ENCODE peak calls at places on chromosomes 13 and 19, in nine cellular contexts. V is fibroblast of mammary gland, K is thoracic aorta, G is astrocyte of the spinal cord, L is lower leg skin, J is ovary, D is upper lobe of right lung, E is uterus, C is IMR-90. Z is an unnamed sample.

GRCh38 chr13:113169277-113170272 is 11.1 kb downstream of the PROZ start:
- DNase-seq in V (no peak), K (no peak), G (no peak), L (no peak), J (no peak), D (no peak), E (no peak), C (no peak), Z (no peak)

GRCh38 chr19:34645551-34645950 is 31.4 kb downstream of the SCGB2B2 start:
- DNase-seq in V (no peak), K (no peak), G (no peak), L (no peak), J (no peak), D (no peak), E (no peak), C (no peak), Z (peak; percentile 5)

GRCh38 chr19:13849277-13849676 is 27.7 kb upstream of the NANOS3 start:
- DNase-seq in V (no peak), K (no peak), G (no peak), L (no peak), J (peak; percentile 54), D (no peak), E (peak; percentile 45), C (no peak), Z (no peak)

GRCh38 chr13:28553971-28554370 is 59.0 kb upstream of the FLT1 start:
- DNase-seq in V (no peak), K (no peak), G (no peak), L (no peak), J (no peak), D (no peak), E (no peak), C (no peak), Z (no peak)

GRCh38 chr19:18379803-18380747 is 5.9 kb upstream of the GDF15 start:
- DNase-seq in V (peak; percentile 98), K (peak; percentile 86), G (peak; percentile 82), L (peak; percentile 91), J (peak; percentile 91), D (peak; percentile 88), E (peak; percentile 99), C (peak; percentile 96), Z (peak; percentile 83)

GRCh38 chr13:48504606-48505369 is 28.1 kb downstream of the RCBTB2 start:
- DNase-seq in V (no peak), K (no peak), G (no peak), L (no peak), J (no peak), D (no peak), E (no peak), C (no peak), Z (no peak)

GRCh38 chr13:84563611-84564010 is 681.3 kb upstream of the SLITRK1 start:
- DNase-seq in V (no peak), K (no peak), G (no peak), L (no peak), J (no peak), D (no peak), E (no peak), C (no peak), Z (no peak)

GRCh38 chr13:58704953-58705352 is 1073.4 kb downstream of the PCDH17 start:
- DNase-seq in V (no peak), K (no peak), G (no peak), L (no peak), J (no peak), D (no peak), E (no peak), C (no peak), Z (no peak)

GRCh38 chr19:45464274-45464673 is 3.5 kb upstream of the FOSB start:
- DNase-seq in V (no peak), K (no peak), G (no peak), L (no peak), J (no peak), D (no peak), E (no peak), C (no peak), Z (no peak)

GRCh38 chr19:15432629-15433518 is 14.1 kb upstream of the AKAP8L start:
- DNase-seq in V (peak; percentile 83), K (peak; percentile 45), G (peak; percentile 89), L (peak; percentile 80), J (peak; percentile 89), D (peak; percentile 97), E (peak; percentile 82), C (peak; percentile 87), Z (peak; percentile 92)
- TF ChIP-seq CTCF in V (no peak), K (no peak), G (no peak), L (no peak), J (no peak), D (no peak), E (peak; percentile 15), C (no peak), Z (no peak)

GRCh38 chr13:109541081-109541480 is 245.3 kb downstream of the IRS2 start:
- DNase-seq in V (no peak), K (no peak), G (no peak), L (no peak), J (no peak), D (no peak), E (no peak), C (no peak), Z (peak; percentile 3)
- TF ChIP-seq CTCF in V (no peak), K (no peak), G (no peak), L (no peak), J (no peak), D (no peak), E (no peak), C (no peak), Z (no peak)

GRCh38 chr19:50801107-50801506 is 10.9 kb downstream of the ACP4 start:
- DNase-seq in V (no peak), K (no peak), G (no peak), L (no peak), J (no peak), D (no peak), E (no peak), C (no peak), Z (no peak)

GRCh38 chr19:50808856-50809255 is 14.7 kb downstream of the KLK1 start:
- DNase-seq in V (no peak), K (no peak), G (no peak), L (no peak), J (no peak), D (no peak), E (no peak), C (no peak), Z (no peak)

GRCh38 chr19:50803633-50804419 is 13.6 kb downstream of the ACP4 start:
- DNase-seq in V (peak; percentile 10), K (no peak), G (no peak), L (no peak), J (no peak), D (no peak), E (no peak), C (no peak), Z (peak; percentile 18)

GRCh38 chr19:50798943-50799851 is 9.0 kb downstream of the ACP4 start:
- DNase-seq in V (no peak), K (no peak), G (no peak), L (no peak), J (no peak), D (peak; percentile 57), E (no peak), C (no peak), Z (no peak)

GRCh38 chr19:50804420-50805272 is 14.4 kb downstream of the ACP4 start:
- DNase-seq in V (peak; percentile 98), K (peak; percentile 95), G (peak; percentile 99), L (peak; percentile 99), J (peak; percentile 99), D (peak; percentile 99), E (peak; percentile 98), C (peak; percentile 99), Z (peak; percentile 99)
- TF ChIP-seq CTCF in V (no peak), K (no peak), G (no peak), L (no peak), J (no peak), D (no peak), E (no peak), C (no peak), Z (no peak)

DNA sequence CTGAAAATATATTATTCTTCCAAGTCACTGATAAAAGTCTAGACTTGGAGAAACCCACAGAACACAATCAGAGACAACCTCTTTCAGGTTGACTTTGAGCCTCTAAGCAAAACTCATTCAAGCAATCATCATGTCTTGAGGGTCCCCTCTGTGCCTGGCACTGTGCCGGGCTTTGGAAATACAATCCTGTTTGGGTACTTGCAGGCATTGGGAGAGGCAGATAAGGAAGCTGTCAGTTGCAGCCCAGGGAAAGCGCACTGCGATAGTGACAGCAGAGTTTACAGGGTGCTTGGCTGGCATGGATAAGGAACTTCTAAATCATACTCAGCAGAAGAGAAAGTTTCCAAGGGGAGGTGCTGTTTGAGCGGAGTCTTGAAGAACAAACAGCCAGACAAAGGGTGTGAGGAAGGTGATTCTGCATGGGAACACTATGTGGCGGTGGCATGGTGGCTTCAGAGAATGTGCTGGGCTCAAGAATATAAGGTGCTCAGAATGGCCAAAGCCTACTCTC is 9.1 kb downstream of the SERP2 start:
- DNase-seq in V (no peak), K (no peak), G (no peak), L (no peak), J (no peak), D (no peak), E (no peak), C (no peak), Z (no peak)
- TF ChIP-seq CTCF in V (no peak), K (no peak), G (no peak), L (no peak), J (no peak), D (no peak), E (no peak), C (no peak), Z (no peak)

GRCh38 chr13:60230593-60230992 is 66.9 kb upstream of the DIAPH3 start:
- DNase-seq in V (no peak), K (no peak), G (peak; percentile 16), L (no peak), J (no peak), D (no peak), E (no peak), C (peak; percentile 1), Z (peak; percentile 35)

GRCh38 chr13:60229708-60230272 is 66.1 kb upstream of the DIAPH3 start:
- DNase-seq in V (no peak), K (no peak), G (no peak), L (no peak), J (no peak), D (no peak), E (no peak), C (no peak), Z (no peak)

GRCh38 chr13:60221581-60221980 is 57.9 kb upstream of the DIAPH3 start:
- DNase-seq in V (no peak), K (no peak), G (no peak), L (no peak), J (no peak), D (no peak), E (no peak), C (no peak), Z (no peak)

GRCh38 chr13:60227168-60227567 is 63.4 kb upstream of the DIAPH3 start:
- DNase-seq in V (peak; percentile 3), K (no peak), G (no peak), L (no peak), J (no peak), D (no peak), E (no peak), C (no peak), Z (no peak)

DNA sequence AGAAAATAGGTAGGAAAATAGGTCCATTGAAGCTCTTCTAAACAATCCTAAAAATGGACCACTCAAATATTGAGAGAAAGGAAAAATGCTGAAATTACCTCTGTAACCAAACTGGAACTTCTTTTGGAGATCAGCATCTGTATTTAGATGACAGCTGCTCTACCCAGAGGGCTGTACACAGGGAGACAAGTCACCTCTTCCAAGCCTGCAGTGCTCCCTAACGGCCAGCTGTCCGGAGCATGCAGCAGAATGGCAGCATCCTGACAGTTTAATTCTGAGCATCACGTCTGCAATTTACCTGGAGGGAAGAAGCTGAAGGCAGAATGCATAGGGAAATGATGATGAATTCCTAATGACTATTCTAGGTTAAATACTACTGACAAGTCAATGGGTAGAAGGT is 62.8 kb upstream of the DIAPH3 start:
- DNase-seq in V (peak; percentile 35), K (no peak), G (peak; percentile 6), L (no peak), J (no peak), D (no peak), E (no peak), C (peak; percentile 47), Z (peak; percentile 36)
- TF ChIP-seq CTCF in V (peak; percentile 37), K (no peak), G (peak; percentile 47), L (no peak), J (no peak), D (no peak), E (no peak), C (peak; percentile 57), Z (peak; percentile 62)